ENCODE peak calls at places on chromosomes 16 and 17, in seven cellular contexts. O is nucleus accumbens, S is AG08396, L is HTR-8/SVneo, P is omental fat pad, M is GM04504, E is GM12865. C is an unnamed sample.

GRCh38 chr16:56551796-56552738 is 12.8 kb upstream of the MT4 start:
- DNase-seq in O (peak; percentile 51), S (no peak), L (no peak), P (no peak), M (no peak), E (peak; percentile 22), C (no peak)

GRCh38 chr16:80103463-80103862 is 437.3 kb upstream of the DYNLRB2 start:
- DNase-seq in O (no peak), S (no peak), L (no peak), P (no peak), M (no peak), E (no peak), C (no peak)

GRCh38 chr17:83145358-83145738 is 65.9 kb downstream of the METRNL start:
- DNase-seq in O (no peak), S (no peak), L (no peak), P (no peak), M (no peak), E (no peak), C (no peak)

GRCh38 chr17:1736348-1737281 is 6.1 kb upstream of the SERPINF2 start:
- DNase-seq in O (no peak), S (peak; percentile 60), L (peak; percentile 59), P (peak; percentile 60), M (no peak), E (peak; percentile 80), C (no peak)

GRCh38 chr17:43308999-43309398 is 75.2 kb upstream of the RNU2-1 start:
- DNase-seq in O (no peak), S (no peak), L (no peak), P (no peak), M (no peak), E (no peak), C (no peak)

GRCh38 chr16:87221633-87222032 is 95.6 kb downstream of the C16orf95 start:
- DNase-seq in O (no peak), S (no peak), L (no peak), P (no peak), M (no peak), E (no peak), C (no peak)

GRCh38 chr17:57939797-57940196 is 15.4 kb downstream of the CUEDC1 start:
- DNase-seq in O (peak; percentile 47), S (no peak), L (no peak), P (no peak), M (no peak), E (peak; percentile 91), C (no peak)

GRCh38 chr16:89001117-89002027 is 24.4 kb upstream of the CBFA2T3 start:
- DNase-seq in O (no peak), S (no peak), L (peak; percentile 23), P (no peak), M (no peak), E (no peak), C (no peak)

GRCh38 chr17:32784113-32784512 is 92.8 kb downstream of the MYO1D start:
- DNase-seq in O (no peak), S (no peak), L (no peak), P (no peak), M (no peak), E (no peak), C (no peak)

GRCh38 chr17:20935740-20936139 is 107.1 kb downstream of the USP22 start:
- DNase-seq in O (no peak), S (peak; percentile 32), L (peak; percentile 57), P (no peak), M (peak; percentile 36), E (no peak), C (no peak)

GRCh38 chr16:86355538-86355937 is 154.8 kb upstream of the FOXF1 start:
- DNase-seq in O (no peak), S (peak; percentile 51), L (peak; percentile 37), P (no peak), M (peak; percentile 44), E (no peak), C (no peak)

GRCh38 chr16:87968541-87968940 is 17.3 kb downstream of the BANP start:
- DNase-seq in O (no peak), S (peak; percentile 75), L (no peak), P (no peak), M (no peak), E (no peak), C (no peak)

GRCh38 chr17:80667462-80668277 is 123.0 kb downstream of the RPTOR start:
- DNase-seq in O (no peak), S (no peak), L (no peak), P (no peak), M (no peak), E (peak; percentile 16), C (peak; percentile 59)

GRCh38 chr16:58027341-58028167 is 2.0 kb downstream of the MMP15 start:
- DNase-seq in O (no peak), S (no peak), L (peak; percentile 72), P (no peak), M (no peak), E (no peak), C (no peak)

GRCh38 chr17:74598346-74599022 is 6.4 kb upstream of the CD300LD start:
- DNase-seq in O (no peak), S (no peak), L (no peak), P (no peak), M (no peak), E (no peak), C (no peak)

GRCh38 chr17:65489413-65490170 is 71.9 kb downstream of the AXIN2 start:
- DNase-seq in O (no peak), S (no peak), L (no peak), P (no peak), M (no peak), E (no peak), C (no peak)

GRCh38 chr16:76292218-76292617 is 15.0 kb downstream of the CNTNAP4 start:
- DNase-seq in O (no peak), S (no peak), L (no peak), P (no peak), M (no peak), E (no peak), C (no peak)

C was measured in naive thymus-derived CD8-positive, alpha-beta T cell.